ENCODE peak calls at places on chromosomes 12 and 14, in four cellular contexts. T is DND-41, P is lung, Y is cardiac muscle cell. M is an unnamed sample.

GRCh38 chr12:121816925-121817647 is 13.3 kb downstream of the SETD1B start:
- DNase-seq in P (no peak), T (no peak), Y (no peak), M (no peak)

GRCh38 chr12:65615091-65615490 is 209.2 kb upstream of the HMGA2 start:
- DNase-seq in Y (peak; percentile 84), T (no peak), P (no peak), M (no peak)

GRCh38 chr14:51087024-51087423 is 7.9 kb downstream of the TRIM9 start:
- DNase-seq in Y (no peak), P (no peak), T (no peak), M (peak; percentile 10)

GRCh38 chr12:26701604-26702215 is 131.3 kb downstream of the ITPR2 start:
- DNase-seq in P (no peak), T (no peak), Y (peak; percentile 69), M (no peak)

GRCh38 chr12:75086086-75087038 is 123.3 kb downstream of the KCNC2 start:
- DNase-seq in P (no peak), Y (no peak), T (no peak), M (no peak)

GRCh38 chr12:89126712-89127111 is 225.6 kb downstream of the DUSP6 start:
- DNase-seq in T (no peak), P (no peak), Y (peak; percentile 70), M (no peak)

GRCh38 chr12:112513496-112513895 is 94.7 kb downstream of the PTPN11 start:
- DNase-seq in T (no peak), P (no peak), Y (no peak), M (no peak)

GRCh38 chr14:52314521-52315354 is 626 bp downstream of the PTGER2 start:
- DNase-seq in T (peak; percentile 43), Y (peak; percentile 38), P (no peak), M (peak; percentile 56)

GRCh38 chr14:45249847-45250575 is 3.0 kb downstream of the MIS18BP1 start:
- DNase-seq in Y (peak; percentile 95), P (no peak), T (no peak), M (no peak)

GRCh38 chr14:99119554-99119953 is 152.4 kb downstream of the BCL11B start:
- DNase-seq in P (peak; percentile 7), T (no peak), Y (no peak), M (no peak)

GRCh38 chr12:127621366-127621765 is 645.6 kb upstream of the TMEM132C start:
- DNase-seq in Y (no peak), T (no peak), P (no peak), M (no peak)

GRCh38 chr12:75710361-75711069 is 199.1 kb upstream of the KRR1 start:
- DNase-seq in P (no peak), T (no peak), Y (no peak), M (no peak)

GRCh38 chr14:94110552-94111181 is at the start of gene IFI27:
- DNase-seq in T (no peak), Y (peak; percentile 66), P (peak; percentile 78), M (no peak)

GRCh38 chr12:57129311-57130288 is 1.3 kb downstream of the LRP1 start:
- DNase-seq in T (no peak), Y (no peak), P (no peak), M (no peak)

GRCh38 chr12:2691340-2692111 is 103.2 kb upstream of the FKBP4 start:
- DNase-seq in T (peak; percentile 58), Y (peak; percentile 16), P (peak; percentile 27), M (peak; percentile 66)

GRCh38 chr12:19190292-19191031 is 60.9 kb downstream of the PLEKHA5 start:
- DNase-seq in Y (peak; percentile 68), P (no peak), T (no peak), M (no peak)

GRCh38 chr12:93137656-93138612 is 208.8 kb upstream of the EEA1 start:
- DNase-seq in P (no peak), T (no peak), Y (peak; percentile 54), M (peak; percentile 4)

GRCh38 chr14:101825797-101826196 is 64.3 kb downstream of the PPP2R5C start:
- DNase-seq in Y (no peak), P (no peak), T (no peak), M (no peak)

GRCh38 chr14:31025335-31026075 is at the start of gene AP4S1:
- DNase-seq in P (peak; percentile 40), Y (no peak), T (peak; percentile 58), M (peak; percentile 59)

GRCh38 chr14:75884198-75884611 is 97.6 kb downstream of the TGFB3 start:
- DNase-seq in P (no peak), Y (peak; percentile 96), T (no peak), M (no peak)

GRCh38 chr14:62844546-62844945 is 200.7 kb downstream of the KCNH5 start:
- DNase-seq in Y (no peak), P (no peak), T (no peak), M (no peak)

GRCh38 chr12:121794532-121795028 is 1.1 kb upstream of the RHOF start:
- DNase-seq in T (no peak), Y (no peak), P (peak; percentile 59), M (no peak)

GRCh38 chr12:45989857-45990467 is 412 bp downstream of the SCAF11 start:
- DNase-seq in T (peak; percentile 75), P (no peak), Y (peak; percentile 49), M (peak; percentile 66)

GRCh38 chr12:62714409-62715075 is 220.4 kb downstream of the PPM1H start:
- DNase-seq in P (no peak), Y (no peak), T (no peak), M (no peak)

GRCh38 chr12:20588057-20588456 is 107.1 kb upstream of the SLCO1C1 start:
- DNase-seq in T (no peak), P (no peak), Y (no peak), M (no peak)

GRCh38 chr14:90521121-90521929 is 124.5 kb downstream of the CALM1 start:
- DNase-seq in P (no peak), T (no peak), Y (peak; percentile 23), M (no peak)

GRCh38 chr14:34043627-34044372 is 92.9 kb upstream of the EGLN3 start:
- DNase-seq in P (no peak), T (peak; percentile 96), Y (no peak), M (peak; percentile 95)

DNA sequence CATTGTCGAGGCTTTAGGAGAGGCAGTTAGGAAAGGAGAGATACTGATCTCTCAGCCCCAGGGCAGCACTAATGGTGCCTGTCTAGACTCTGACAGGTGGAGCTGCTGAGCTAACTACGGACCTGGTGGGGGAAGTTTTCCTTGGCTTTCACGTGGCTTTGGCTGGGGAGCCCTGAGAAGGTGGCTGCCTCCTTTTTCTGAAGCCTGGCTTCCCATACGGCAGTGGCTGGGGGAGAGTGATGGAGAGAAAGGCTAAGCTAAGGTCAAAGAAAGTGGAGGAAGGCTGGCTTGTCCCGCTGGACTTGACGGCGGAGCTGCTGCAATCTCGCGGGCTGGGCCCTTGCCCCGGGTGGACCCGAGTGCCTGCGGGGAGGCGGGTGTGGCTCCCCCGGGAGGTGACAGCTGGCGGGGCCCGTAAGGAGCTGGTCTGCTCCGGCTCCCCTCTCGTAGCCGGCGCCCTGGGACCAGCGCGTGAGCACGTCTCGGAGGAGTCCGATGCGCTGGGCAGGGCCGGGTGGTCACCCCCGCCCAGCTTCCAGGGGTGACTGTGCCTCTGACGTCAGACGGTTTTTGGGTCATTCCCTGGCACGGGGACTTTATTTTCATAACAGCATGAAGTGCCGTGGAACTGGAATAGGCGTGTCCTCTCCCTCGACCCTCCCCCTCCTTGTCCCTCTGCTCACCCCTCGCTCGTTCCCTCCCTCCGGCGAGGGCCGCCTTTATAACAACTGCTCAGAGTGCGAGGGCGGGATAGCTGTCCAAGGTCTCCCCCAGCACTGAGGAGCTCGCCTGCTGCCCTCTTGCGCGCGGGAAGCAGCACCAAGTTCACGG is at the start of gene GPRC5A:
- DNase-seq in P (peak; percentile 94), Y (peak; percentile 95), T (no peak), M (peak; percentile 58)
- TF ChIP-seq CTCF in P (no peak), Y (peak; percentile 28), T (no peak), M (no peak)

GRCh38 chr14:103296007-103296406 is 38.0 kb upstream of the EIF5 start:
- DNase-seq in Y (peak; percentile 15), P (no peak), T (no peak), M (no peak)

GRCh38 chr14:103302966-103303365 is 31.1 kb upstream of the EIF5 start:
- DNase-seq in P (no peak), Y (peak; percentile 51), T (no peak), M (no peak)

GRCh38 chr14:103301512-103302197 is 32.4 kb upstream of the EIF5 start:
- DNase-seq in P (no peak), Y (no peak), T (no peak), M (no peak)

GRCh38 chr14:103296987-103297386 is 37.0 kb upstream of the EIF5 start:
- DNase-seq in T (no peak), P (no peak), Y (no peak), M (no peak)

DNA sequence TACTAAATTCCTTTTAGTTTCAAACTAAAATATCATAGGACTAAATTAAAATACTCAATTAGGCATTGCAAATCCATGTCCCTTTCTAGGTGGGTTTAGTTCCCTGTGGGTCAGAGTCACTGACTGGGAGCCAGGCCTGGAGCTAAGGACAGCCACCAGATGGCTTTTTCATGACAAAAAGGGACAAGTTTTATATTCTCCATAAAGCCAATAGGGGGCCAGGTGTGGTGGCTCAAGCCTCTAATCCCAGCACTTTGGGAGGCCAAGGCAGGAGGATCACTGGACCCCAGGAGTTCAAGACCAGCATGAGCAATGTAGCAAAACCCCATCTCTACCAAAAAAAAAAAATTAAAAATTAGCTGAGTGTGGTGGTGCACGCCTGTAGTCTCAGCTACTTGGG is 35.4 kb upstream of the EIF5 start:
- DNase-seq in P (no peak), Y (no peak), T (no peak), M (no peak)
- TF ChIP-seq CTCF in P (no peak), Y (no peak), T (peak; percentile 12), M (no peak)

DNA sequence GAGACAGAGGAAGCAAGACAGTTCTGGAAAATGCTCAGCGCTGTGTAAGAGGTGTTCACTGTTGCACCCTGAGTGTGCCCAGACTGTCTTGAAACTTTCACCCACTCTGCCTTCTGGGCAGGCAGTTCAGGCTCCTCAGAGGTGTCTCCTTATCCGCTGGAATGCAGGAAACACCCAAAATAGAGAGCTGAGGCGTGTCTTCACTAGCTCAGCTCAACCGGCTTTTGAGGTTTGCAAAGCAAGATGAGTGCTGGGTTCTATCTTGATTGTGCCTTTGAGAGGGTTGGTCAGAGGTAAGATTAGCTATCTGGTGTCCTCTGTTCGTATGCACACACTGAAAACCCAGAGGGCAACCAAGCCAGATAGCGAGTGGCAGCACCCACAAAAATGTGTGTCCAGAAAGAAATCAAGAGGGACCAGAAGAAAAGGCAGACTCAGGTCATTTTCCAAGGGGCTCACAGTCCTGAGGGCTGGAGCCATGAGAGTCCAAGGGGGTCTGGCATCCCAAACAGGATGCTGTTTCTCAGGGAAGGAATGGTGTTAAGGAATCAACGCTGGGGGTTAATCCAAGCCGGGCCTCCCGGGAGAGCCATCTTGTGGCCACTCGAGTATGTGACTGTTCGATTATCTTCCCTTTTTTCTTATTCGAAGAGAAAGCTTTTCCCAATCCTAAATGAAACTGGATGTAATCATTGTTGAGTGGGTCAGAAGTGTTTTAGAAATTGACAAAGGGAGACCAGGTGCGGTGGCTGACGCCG is 47.1 kb downstream of the TBX3 start:
- DNase-seq in Y (peak; percentile 40), P (no peak), T (no peak), M (no peak)
- TF ChIP-seq CTCF in Y (peak; percentile 48), P (no peak), T (no peak), M (no peak)

GRCh38 chr12:43805857-43806736 is at the start of gene TWF1:
- DNase-seq in Y (peak; percentile 89), P (peak; percentile 88), T (peak; percentile 81), M (peak; percentile 90)
- TF ChIP-seq CTCF in Y (peak; percentile 27), P (no peak), T (peak; percentile 27), M (no peak)

M was measured in activated CD8-positive, alpha-beta T cell treated with anti-CD3 and anti-CD28 coated beads for 36 hours.